ENCODE peak calls at places on chromosomes 1 and 21, in nine cellular contexts. M is adrenal gland, K is ovary, U is IMR-90, P is sigmoid colon, I is esophagus muscularis mucosa, Q is heart left ventricle, G is testis, C is upper lobe of left lung. H is an unnamed sample. For H3K36me3, the result is how much of the 10 kb centered on the place peaks cover.

GRCh38 chr1:113409363-113409762 is 19.0 kb downstream of the MAGI3 start:
- DNase-seq in M (no peak), K (no peak), U (no peak), P (no peak), I (no peak), Q (no peak), G (no peak), C (no peak), H (no peak)

GRCh38 chr1:70685300-70686286 is 274.5 kb downstream of the CTH start:
- DNase-seq in M (peak), K (peak), U (peak), P (peak), I (no peak), Q (peak), G (peak), C (peak), H (peak)

GRCh38 chr1:15616704-15617172 is 520 bp upstream of the DDI2 start:
- DNase-seq in M (peak), K (peak), U (peak), P (peak), I (no peak), Q (peak), G (no peak), C (no peak), H (no peak)

GRCh38 chr1:107358611-107359342 is 217.9 kb downstream of the NTNG1 start:
- DNase-seq in M (no peak), K (no peak), U (no peak), P (no peak), I (no peak), Q (no peak), G (no peak), C (no peak), H (no peak)

GRCh38 chr1:16122916-16123315 is 33.0 kb downstream of the EPHA2 start:
- DNase-seq in M (no peak), K (no peak), U (peak), P (peak), I (no peak), Q (no peak), G (no peak), C (no peak), H (no peak)

GRCh38 chr1:19445417-19446342 is 39.7 kb downstream of the CAPZB start:
- DNase-seq in M (peak), K (peak), U (no peak), P (no peak), I (no peak), Q (no peak), G (no peak), C (no peak), H (peak)

GRCh38 chr1:15617874-15618684 is 821 bp downstream of the DDI2 start:
- DNase-seq in M (peak), K (no peak), U (no peak), P (no peak), I (no peak), Q (peak), G (peak), C (no peak), H (no peak)

GRCh38 chr1:64335634-64336033 is 132.2 kb downstream of the UBE2U start:
- DNase-seq in M (no peak), K (no peak), U (no peak), P (no peak), I (no peak), Q (no peak), G (no peak), C (no peak), H (no peak)

GRCh38 chr1:14572861-14573260 is 25.6 kb upstream of the KAZN start:
- DNase-seq in M (no peak), K (no peak), U (no peak), P (no peak), I (no peak), Q (no peak), G (no peak), C (no peak), H (no peak)

GRCh38 chr1:239909894-239910293 is 181.8 kb upstream of the FMN2 start:
- DNase-seq in M (peak), K (no peak), U (peak), P (peak), I (peak), Q (no peak), G (no peak), C (peak), H (no peak)

GRCh38 chr1:9711466-9712020 is 60.0 kb downstream of the PIK3CD start:
- DNase-seq in M (no peak), K (no peak), U (no peak), P (no peak), I (no peak), Q (no peak), G (no peak), C (no peak), H (no peak)

GRCh38 chr21:44920694-44921604 is at the start of gene ITGB2:
- DNase-seq in M (peak), K (no peak), U (no peak), P (no peak), I (no peak), Q (no peak), G (no peak), C (no peak), H (no peak)

GRCh38 chr1:202365092-202365815 is 16.8 kb downstream of the PPP1R12B start:
- DNase-seq in M (no peak), K (no peak), U (peak), P (no peak), I (no peak), Q (no peak), G (no peak), C (no peak), H (peak)

GRCh38 chr1:32684167-32684811 is 18.3 kb downstream of the SYNC start:
- DNase-seq in M (peak), K (peak), U (peak), P (peak), I (no peak), Q (peak), G (peak), C (no peak), H (no peak)

GRCh38 chr1:234495231-234495990 is 16.4 kb upstream of the TARBP1 start:
- DNase-seq in M (no peak), K (no peak), U (peak), P (no peak), I (no peak), Q (no peak), G (no peak), C (no peak), H (no peak)

GRCh38 chr1:119659628-119660027 is 11.6 kb upstream of the ZNF697 start:
- DNase-seq in M (peak), K (peak), U (peak), P (peak), I (no peak), Q (peak), G (peak), C (no peak), H (peak)

GRCh38 chr1:161420763-161421455 is 53.2 kb upstream of the CFAP126 start:
- DNase-seq in M (no peak), K (no peak), U (peak), P (no peak), I (no peak), Q (no peak), G (no peak), C (no peak), H (no peak)

GRCh38 chr1:109850194-109850593 is 60.5 kb upstream of the CSF1 start:
- DNase-seq in M (no peak), K (no peak), U (no peak), P (no peak), I (no peak), Q (no peak), G (no peak), C (no peak), H (no peak)

GRCh38 chr1:223811634-223812101 is 34.1 kb downstream of the TP53BP2 start:
- DNase-seq in M (no peak), K (no peak), U (peak), P (no peak), I (no peak), Q (no peak), G (no peak), C (no peak), H (no peak)

GRCh38 chr1:222167111-222167510 is 380.8 kb downstream of the HHIPL2 start:
- DNase-seq in M (no peak), K (no peak), U (peak), P (no peak), I (no peak), Q (no peak), G (peak), C (no peak), H (peak)

GRCh38 chr21:44931137-44931500 is 8.7 kb upstream of the SLX9 start:
- DNase-seq in M (no peak), K (no peak), U (no peak), P (no peak), I (no peak), Q (no peak), G (no peak), C (no peak), H (no peak)

GRCh38 chr1:87329756-87330200 is 1.1 kb downstream of the LMO4 start:
- DNase-seq in M (no peak), K (no peak), U (peak), P (no peak), I (no peak), Q (no peak), G (no peak), C (no peak), H (no peak)

GRCh38 chr1:147377263-147378246 is 135.1 kb downstream of the CHD1L start:
- DNase-seq in M (no peak), K (no peak), U (no peak), P (no peak), I (no peak), Q (no peak), G (no peak), C (no peak), H (no peak)
- TF ChIP-seq POLR2A in M (no peak), K (no peak), U (no peak), P (no peak), I (no peak), Q (no peak), G (no peak), C (no peak), H (no peak)

DNA sequence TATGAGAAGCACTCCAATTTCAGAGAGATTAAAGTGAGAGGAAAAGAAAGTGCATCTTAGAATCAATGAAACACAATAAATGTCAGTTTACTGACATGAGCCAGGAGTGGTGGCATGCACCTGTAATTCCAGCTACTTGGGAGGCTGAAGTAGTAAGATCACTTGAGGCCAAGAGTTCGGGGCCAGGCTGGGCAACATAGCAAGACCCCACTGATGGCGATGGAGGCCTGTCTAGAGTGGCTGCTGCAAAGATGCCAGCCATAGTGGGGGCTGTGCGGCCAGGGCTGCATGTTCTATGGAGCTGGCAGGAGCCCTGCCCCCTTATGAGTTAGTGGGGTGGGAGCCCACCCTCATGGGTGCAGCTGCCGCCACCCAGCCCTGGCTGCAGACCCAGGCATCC is 27.3 kb downstream of the ZCCHC17 start:
- DNase-seq in M (no peak), K (no peak), U (no peak), P (no peak), I (no peak), Q (no peak), G (no peak), C (peak), H (no peak)
- TF ChIP-seq CTCF in M (no peak), K (no peak), U (no peak), P (no peak), I (no peak), Q (no peak), G (no peak), C (no peak), H (no peak)

DNA sequence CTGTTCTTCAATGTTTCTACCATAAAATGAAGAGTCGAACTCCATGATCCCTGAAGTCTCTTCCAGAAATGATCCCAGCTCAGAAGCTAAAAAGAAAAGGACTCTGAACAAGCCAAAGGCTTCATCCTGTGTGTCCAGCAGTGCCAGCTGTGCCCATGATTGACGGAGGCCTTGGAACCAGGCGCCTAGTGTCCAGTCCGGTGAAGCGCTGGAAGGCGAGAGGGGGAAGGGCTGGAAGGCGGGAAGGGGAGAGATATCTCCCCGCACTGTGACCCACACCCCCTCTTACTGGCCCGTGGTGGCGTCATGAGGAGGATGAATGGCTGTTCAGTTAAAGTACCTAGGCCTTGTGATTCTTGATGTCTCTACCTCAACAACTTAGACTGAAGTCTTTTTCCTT is 10.4 kb upstream of the PLEKHA6 start:
- DNase-seq in M (no peak), K (no peak), U (no peak), P (no peak), I (no peak), Q (no peak), G (no peak), C (no peak), H (no peak)
- H3K36me3 ChIP-seq in M (under half), K (under half), U (under half), P (under half), I (under half), Q (under half), G (under half), C (under half), H (under half)

DNA sequence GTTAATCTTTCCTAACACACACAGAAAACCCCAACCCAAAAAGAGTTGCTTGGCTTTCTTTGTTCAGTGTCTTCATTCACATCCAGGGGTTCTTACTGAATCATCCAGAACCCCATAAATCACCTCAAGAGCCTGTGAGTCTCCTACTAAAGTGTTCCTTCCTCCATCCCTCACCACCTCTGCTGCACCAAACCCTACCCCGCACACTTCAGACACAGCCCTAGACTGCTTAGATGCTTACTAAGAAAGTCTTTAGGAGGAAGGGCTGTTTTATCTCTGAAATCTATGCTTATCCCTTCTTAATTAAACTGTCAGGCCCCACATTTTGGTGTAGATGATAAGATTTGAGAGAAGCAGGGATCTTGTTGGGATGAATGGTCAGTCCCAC is 216.8 kb upstream of the SGIP1 start:
- DNase-seq in M (no peak), K (no peak), U (no peak), P (no peak), I (no peak), Q (no peak), G (no peak), C (no peak), H (no peak)
- TF ChIP-seq POLR2A in M (no peak), K (no peak), U (no peak), P (no peak), I (no peak), Q (no peak), G (no peak), C (no peak), H (no peak)

DNA sequence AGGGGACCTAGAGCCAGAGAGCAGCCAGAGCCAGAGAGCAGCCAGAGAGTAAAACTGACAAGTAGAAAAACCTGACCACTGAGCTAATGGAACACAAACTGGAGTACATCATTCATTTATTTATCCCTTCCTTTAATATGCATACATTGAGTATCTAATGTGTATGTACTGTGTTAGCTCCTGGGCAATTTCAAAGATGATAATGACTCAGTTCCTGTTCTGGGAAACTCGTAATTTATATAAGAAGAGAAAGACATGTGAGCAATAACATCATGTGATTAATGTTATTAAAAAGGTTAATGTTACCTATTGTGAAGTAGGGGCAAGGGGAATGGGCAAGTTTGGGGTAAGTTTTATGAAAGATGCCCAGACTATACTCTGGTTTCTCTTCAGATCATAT is 199.9 kb downstream of the TNR start:
- DNase-seq in M (no peak), K (no peak), U (no peak), P (no peak), I (no peak), Q (no peak), G (no peak), C (no peak), H (no peak)
- TF ChIP-seq CTCF in M (no peak), K (no peak), U (no peak), P (no peak), I (no peak), Q (no peak), G (no peak), C (no peak), H (no peak)

GRCh38 chr1:37476460-37477197 is 2.2 kb downstream of the ZC3H12A start:
- DNase-seq in M (peak), K (peak), U (peak), P (peak), I (no peak), Q (peak), G (peak), C (no peak), H (peak)

GRCh38 chr1:37477198-37477931 is 3.0 kb downstream of the ZC3H12A start:
- DNase-seq in M (peak), K (no peak), U (peak), P (no peak), I (no peak), Q (peak), G (no peak), C (peak), H (peak)

GRCh38 chr1:37478451-37478871 is 4.1 kb downstream of the ZC3H12A start:
- DNase-seq in M (peak), K (no peak), U (peak), P (no peak), I (no peak), Q (no peak), G (no peak), C (no peak), H (no peak)

GRCh38 chr1:37478890-37479254 is 4.5 kb downstream of the ZC3H12A start:
- DNase-seq in M (no peak), K (no peak), U (peak), P (no peak), I (no peak), Q (no peak), G (no peak), C (no peak), H (no peak)

GRCh38 chr1:37477946-37478345 is 3.6 kb downstream of the ZC3H12A start:
- DNase-seq in M (no peak), K (no peak), U (no peak), P (no peak), I (no peak), Q (no peak), G (no peak), C (no peak), H (no peak)
- H3K36me3 ChIP-seq in M (under half), K (under half), U (under half), P (under half), I (under half), Q (under half), G (under half), C (under half), H (under half)

GRCh38 chr1:225840713-225841112 is 30.8 kb downstream of the EPHX1 start:
- DNase-seq in M (no peak), K (no peak), U (no peak), P (no peak), I (no peak), Q (no peak), G (no peak), C (no peak), H (no peak)

GRCh38 chr1:225840223-225840610 is 30.3 kb downstream of the EPHX1 start:
- DNase-seq in M (no peak), K (no peak), U (no peak), P (no peak), I (no peak), Q (no peak), G (no peak), C (no peak), H (no peak)

GRCh38 chr1:225842788-225843425 is 33.0 kb downstream of the EPHX1 start:
- DNase-seq in M (peak), K (no peak), U (no peak), P (no peak), I (no peak), Q (no peak), G (no peak), C (no peak), H (no peak)

GRCh38 chr1:225843426-225843795 is 33.5 kb downstream of the EPHX1 start:
- DNase-seq in M (no peak), K (no peak), U (no peak), P (no peak), I (no peak), Q (no peak), G (no peak), C (no peak), H (no peak)

GRCh38 chr1:225842074-225842473 is 32.1 kb downstream of the EPHX1 start:
- DNase-seq in M (no peak), K (no peak), U (no peak), P (no peak), I (no peak), Q (no peak), G (no peak), C (no peak), H (no peak)
- TF ChIP-seq POLR2A in M (no peak), K (no peak), U (no peak), P (no peak), I (no peak), Q (no peak), G (no peak), C (no peak), H (no peak)

GRCh38 chr1:166975361-166976129 is at the start of gene ILDR2:
- DNase-seq in M (peak), K (peak), U (peak), P (peak), I (peak), Q (peak), G (peak), C (peak), H (peak)
- TF ChIP-seq CTCF in M (no peak), K (no peak), U (peak), P (no peak), I (no peak), Q (peak), G (no peak), C (no peak), H (no peak)

GRCh38 chr21:15134711-15135110 is 69.9 kb upstream of the NRIP1 start:
- DNase-seq in M (no peak), K (no peak), U (no peak), P (no peak), I (no peak), Q (no peak), G (no peak), C (no peak), H (no peak)

GRCh38 chr21:15128267-15128666 is 63.5 kb upstream of the NRIP1 start:
- DNase-seq in M (no peak), K (no peak), U (no peak), P (no peak), I (no peak), Q (no peak), G (no peak), C (no peak), H (no peak)

GRCh38 chr21:15130751-15131150 is 66.0 kb upstream of the NRIP1 start:
- DNase-seq in M (no peak), K (no peak), U (no peak), P (no peak), I (no peak), Q (no peak), G (no peak), C (no peak), H (no peak)

GRCh38 chr21:15135867-15136629 is 71.2 kb upstream of the NRIP1 start:
- DNase-seq in M (no peak), K (no peak), U (no peak), P (no peak), I (no peak), Q (no peak), G (no peak), C (no peak), H (no peak)

DNA sequence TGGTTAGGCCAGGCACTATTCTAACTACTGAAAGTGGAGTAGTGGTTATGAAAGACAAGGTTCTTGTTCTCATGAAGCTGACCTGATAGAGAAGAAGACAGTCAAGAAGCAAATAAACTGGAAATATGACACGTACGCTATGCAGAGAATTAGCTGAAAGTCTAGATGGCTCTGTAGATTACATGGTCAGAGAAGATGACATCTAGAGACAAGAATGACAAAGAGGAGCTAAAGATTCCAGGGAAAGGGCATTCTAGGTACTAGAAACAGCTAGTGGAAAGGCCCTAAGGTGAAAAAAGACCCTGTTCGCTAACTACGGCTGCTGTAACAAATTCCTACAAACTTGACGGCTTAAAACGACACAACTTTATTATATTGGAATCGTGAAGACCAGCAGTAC is 68.0 kb upstream of the NRIP1 start:
- DNase-seq in M (no peak), K (no peak), U (no peak), P (no peak), I (no peak), Q (no peak), G (no peak), C (no peak), H (no peak)
- H3K36me3 ChIP-seq in M (under half), K (under half), U (under half), P (under half), I (under half), Q (under half), G (under half), C (under half), H (under half)

H was measured in thyroid gland.